ENCODE peak calls at places on chromosomes 3 and 15, in seven cellular contexts. I is spleen; X is activated T-cell treated with anti-CD3 and anti-CD28 coated beads, Interleukin-2, amount 50 U/mL, for 4 hours; H is neural crest cell; S is tibial artery; J is mesothelial cell of epicardium; B is CD4-positive, alpha-beta T cell. P is an unnamed sample.

GRCh38 chr3:106345353-106346027 is 476.7 kb upstream of the CBLB start:
- DNase-seq in B (no peak), X (no peak), J (no peak), I (no peak), S (no peak), H (no peak), P (peak)

GRCh38 chr15:59152694-59153450 is 47.9 kb downstream of the CCNB2 start:
- DNase-seq in J (no peak), B (no peak), H (no peak), S (no peak), X (no peak), I (no peak), P (no peak)

GRCh38 chr3:169772530-169772950 is 656 bp upstream of the MYNN start:
- DNase-seq in I (no peak), B (peak), J (peak), X (no peak), H (peak), S (peak), P (peak)

GRCh38 chr15:85354432-85354831 is 26.0 kb upstream of the AKAP13 start:
- DNase-seq in H (no peak), S (no peak), X (no peak), B (no peak), I (no peak), J (no peak), P (peak)

GRCh38 chr3:33167716-33168339 is 50.8 kb downstream of the SUSD5 start:
- DNase-seq in I (no peak), H (no peak), J (no peak), B (no peak), S (no peak), X (no peak), P (no peak)

GRCh38 chr3:79247367-79248103 is 520.3 kb downstream of the ROBO1 start:
- DNase-seq in H (no peak), S (no peak), X (no peak), B (no peak), I (no peak), J (no peak), P (peak)

GRCh38 chr3:46982581-46982980 is 3.1 kb downstream of the NBEAL2 start:
- DNase-seq in S (no peak), B (no peak), X (no peak), J (no peak), I (peak), H (no peak), P (no peak)

GRCh38 chr15:83164409-83165404 is 42.9 kb downstream of the HDGFL3 start:
- DNase-seq in I (no peak), S (no peak), J (no peak), X (no peak), B (no peak), H (no peak), P (no peak)

GRCh38 chr15:45635191-45635638 is 386 bp downstream of the SQOR start:
- DNase-seq in S (peak), I (peak), B (peak), H (peak), J (peak), X (peak), P (peak)

GRCh38 chr3:136835817-136836510 is 17.0 kb downstream of the SLC35G2 start:
- DNase-seq in X (no peak), S (no peak), J (no peak), H (no peak), B (no peak), I (no peak), P (peak)